ENCODE peak calls at places on chromosomes 3 and 15, in six cellular contexts. N is heart left ventricle, H is lower leg skin, D is fibroblast of lung, Q is A673, K is right lobe of liver. E is an unnamed sample.

GRCh38 chr15:72203507-72203837 is 5.9 kb upstream of the GRAMD2A start:
- DNase-seq in Q (no peak), K (no peak), N (peak), D (peak), H (peak), E (peak)

GRCh38 chr3:98886525-98886924 is 15.0 kb downstream of the DCBLD2 start:
- DNase-seq in H (no peak), D (no peak), N (no peak), K (no peak), Q (no peak), E (no peak)

GRCh38 chr3:12963869-12964712 is 109.1 kb downstream of the IQSEC1 start:
- DNase-seq in K (no peak), D (peak), N (no peak), H (no peak), Q (no peak), E (no peak)

GRCh38 chr15:72110355-72110754 is 7.6 kb downstream of the MYO9A start:
- DNase-seq in Q (no peak), K (no peak), D (no peak), H (no peak), N (no peak), E (no peak)

GRCh38 chr3:184314363-184314699 is at the start of gene EIF4G1:
- DNase-seq in D (peak), Q (peak), K (peak), N (peak), H (peak), E (peak)

GRCh38 chr15:40410476-40410875 is 4.9 kb downstream of the IVD start:
- DNase-seq in N (no peak), K (no peak), Q (no peak), D (no peak), H (no peak), E (no peak)

GRCh38 chr3:10742031-10742671 is 73.9 kb upstream of the SLC6A11 start:
- DNase-seq in H (no peak), N (no peak), Q (no peak), D (no peak), K (no peak), E (no peak)

GRCh38 chr3:148366743-148367410 is 330.8 kb upstream of the AGTR1 start:
- DNase-seq in D (peak), H (no peak), K (no peak), N (no peak), Q (peak), E (no peak)

GRCh38 chr3:46359748-46360509 is 6.0 kb downstream of the CCR2 start:
- DNase-seq in D (peak), K (no peak), N (no peak), H (no peak), Q (peak), E (no peak)

GRCh38 chr3:105277656-105278055 is 89.1 kb upstream of the ALCAM start:
- DNase-seq in H (no peak), N (no peak), K (no peak), Q (no peak), D (no peak), E (no peak)

GRCh38 chr15:68407886-68408500 is 24.0 kb downstream of the ITGA11 start:
- DNase-seq in K (peak), H (peak), D (no peak), N (no peak), Q (no peak), E (no peak)

GRCh38 chr3:127370906-127371305 is 83.1 kb upstream of the PRR20G start:
- DNase-seq in K (no peak), N (no peak), D (no peak), H (peak), Q (no peak), E (no peak)

GRCh38 chr3:277873-278272 is 81.3 kb downstream of the CHL1 start:
- DNase-seq in K (no peak), H (no peak), N (no peak), D (no peak), Q (no peak), E (no peak)

GRCh38 chr3:127489357-127489756 is 101.2 kb downstream of the TPRA1 start:
- DNase-seq in D (no peak), N (no peak), H (peak), Q (no peak), K (peak), E (no peak)

GRCh38 chr15:98503970-98504369 is 144.4 kb upstream of the IGF1R start:
- DNase-seq in K (no peak), Q (no peak), H (no peak), N (no peak), D (peak), E (peak)

GRCh38 chr15:58486062-58486461 is 54.3 kb downstream of the LIPC start:
- DNase-seq in Q (no peak), D (no peak), H (no peak), K (no peak), N (no peak), E (no peak)

GRCh38 chr3:11167590-11167989 is 13.3 kb downstream of the HRH1 start:
- DNase-seq in K (no peak), Q (no peak), H (no peak), N (no peak), D (no peak), E (no peak)

GRCh38 chr3:66019896-66020295 is 18.8 kb downstream of the MAGI1 start:
- DNase-seq in D (no peak), H (no peak), N (no peak), Q (no peak), K (no peak), E (no peak)

GRCh38 chr3:12956316-12956660 is 114.9 kb upstream of the RPL32 start:
- DNase-seq in D (no peak), N (no peak), K (no peak), H (no peak), Q (no peak), E (no peak)

GRCh38 chr3:88195951-88196434 is 46.2 kb downstream of the C3orf38 start:
- DNase-seq in K (no peak), Q (no peak), D (peak), N (no peak), H (no peak), E (no peak)

GRCh38 chr3:55202320-55202719 is 274.5 kb upstream of the LRTM1 start:
- DNase-seq in D (peak), Q (no peak), K (no peak), H (no peak), N (no peak), E (peak)

GRCh38 chr15:49343546-49343945 is 79.5 kb upstream of the FGF7 start:
- DNase-seq in K (no peak), D (no peak), Q (no peak), H (no peak), N (no peak), E (no peak)

GRCh38 chr15:80942746-80943565 is 46.7 kb downstream of the MESD start:
- DNase-seq in D (no peak), Q (no peak), H (peak), N (peak), K (peak), E (no peak)

DNA sequence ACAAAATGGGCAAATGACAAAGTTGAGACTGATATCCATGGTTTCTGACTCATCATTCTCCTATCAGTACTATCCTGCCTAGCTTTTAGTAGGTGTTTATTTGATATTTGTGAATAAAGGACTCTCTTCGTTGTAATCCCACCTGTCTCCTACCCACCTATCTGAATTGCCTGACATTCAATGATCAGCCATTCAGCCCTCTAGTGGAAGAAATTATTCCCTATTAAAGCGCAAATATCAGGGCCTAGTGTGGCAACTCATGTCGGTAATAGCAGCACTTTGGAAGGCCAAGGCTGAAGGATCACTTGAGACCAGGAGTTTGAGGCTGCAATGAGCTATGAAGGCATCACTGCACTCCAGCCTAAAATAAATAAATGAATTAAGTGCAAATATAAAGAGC is 195.7 kb upstream of the SETMAR start:
- DNase-seq in N (no peak), Q (no peak), H (no peak), D (no peak), K (no peak), E (no peak)
- TF ChIP-seq CTCF in N (no peak), Q (no peak), H (no peak), D (no peak), K (no peak), E (no peak)

GRCh38 chr3:3799173-3800075 is at the start of gene LRRN1:
- DNase-seq in N (peak), K (peak), H (peak), Q (no peak), D (no peak), E (no peak)
- H3K4me3 ChIP-seq in N (peak), K (peak), H (peak), Q (no peak), D (no peak), E (no peak)

DNA sequence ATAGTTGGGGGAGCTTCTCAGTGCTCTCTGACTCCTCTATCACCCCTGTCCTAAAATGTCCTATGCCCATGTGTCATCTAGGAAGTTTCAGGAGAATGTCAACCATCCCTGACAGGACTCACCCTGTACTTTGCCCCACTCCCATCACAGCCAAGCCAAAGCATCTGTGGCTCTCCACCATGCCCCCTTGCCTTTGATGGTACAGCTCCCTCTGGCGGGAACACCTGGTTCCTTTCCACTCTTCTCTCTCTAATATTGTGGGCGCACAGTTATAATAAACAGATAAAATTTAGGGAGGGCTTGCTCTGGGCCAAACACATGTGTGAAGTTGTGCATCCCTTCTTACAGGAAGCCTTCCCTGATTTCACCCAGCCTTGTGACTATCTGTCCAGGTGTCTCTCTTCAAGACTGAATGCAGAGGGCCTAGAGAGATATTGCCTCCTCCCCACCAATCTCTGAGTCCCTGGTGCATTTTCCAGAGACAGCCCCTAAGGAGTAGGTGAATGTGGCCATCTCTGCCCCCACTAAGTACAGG is 62.8 kb downstream of the ISG20 start:
- DNase-seq in H (no peak), D (no peak), N (no peak), Q (no peak), K (no peak), E (no peak)
- TF ChIP-seq CTCF in H (no peak), D (peak), N (no peak), Q (no peak), K (peak), E (peak)

GRCh38 chr15:93088981-93089854 is at the start of gene RGMA:
- DNase-seq in D (no peak), H (no peak), Q (peak), K (no peak), N (peak), E (no peak)
- H3K4me3 ChIP-seq in D (peak), H (peak), Q (peak), K (peak), N (peak), E (peak)

DNA sequence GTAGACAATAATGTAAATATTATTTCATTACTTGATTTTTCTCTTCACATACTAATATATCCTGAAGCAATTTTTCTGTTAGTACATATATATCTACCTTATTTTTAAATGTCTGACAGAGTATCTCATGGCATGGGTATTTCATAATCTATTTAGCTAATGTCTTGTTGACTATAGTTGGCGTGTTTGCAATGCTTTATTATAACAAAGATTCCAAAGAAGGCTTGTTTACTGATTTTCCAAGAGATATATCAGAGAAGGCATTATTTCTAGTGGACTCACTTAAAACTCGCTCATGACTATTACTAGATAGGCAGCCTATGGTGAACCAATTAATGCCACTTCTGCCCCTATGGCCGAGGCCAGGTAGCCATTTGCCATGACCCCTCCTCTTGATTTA is 152.4 kb upstream of the RORA start:
- DNase-seq in D (no peak), N (no peak), K (no peak), H (no peak), Q (no peak), E (no peak)
- TF ChIP-seq CTCF in D (no peak), N (no peak), K (no peak), H (no peak), Q (no peak), E (no peak)

DNA sequence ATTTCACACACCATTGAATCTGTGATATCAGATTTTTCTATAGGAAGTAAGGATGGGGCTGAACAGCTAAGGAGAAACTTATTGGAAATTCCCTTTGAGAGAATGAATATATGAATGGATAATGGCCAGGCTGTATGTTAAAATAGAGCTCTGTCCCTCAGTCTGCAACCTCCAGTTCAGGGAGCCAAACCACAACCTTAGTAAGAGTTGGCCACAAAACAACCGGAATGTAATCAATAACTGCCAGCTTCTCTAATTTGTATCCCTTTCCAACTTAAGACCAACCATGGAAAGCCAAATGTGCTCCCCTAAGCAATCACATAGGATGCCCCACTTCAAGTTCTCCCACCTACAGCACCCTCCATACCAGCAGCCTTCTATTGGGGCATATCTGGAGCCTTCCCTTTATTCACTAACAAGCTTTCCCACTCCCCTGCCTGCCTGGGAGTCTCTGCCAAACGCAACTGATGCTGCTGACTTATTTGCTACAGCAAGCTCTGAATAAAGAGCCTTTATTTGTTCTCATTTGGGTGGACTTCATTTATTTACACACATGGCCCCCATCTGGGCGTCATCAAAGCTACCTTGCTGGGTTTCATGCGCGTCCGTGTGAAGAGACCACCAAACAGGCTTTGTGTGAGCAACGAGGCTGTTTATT is 75.4 kb upstream of the LARS2 start:
- DNase-seq in H (no peak), K (no peak), D (no peak), N (no peak), Q (no peak), E (no peak)
- H3K4me3 ChIP-seq in H (no peak), K (no peak), D (no peak), N (no peak), Q (no peak), E (no peak)